ENCODE peak calls at places on chromosomes 4 and X, in ten cellular contexts. Y is WERI-Rb-1; P is BJ; Z is hepatocyte; B is fibroblast of lung; A is left lung; E is HFFc6; M is lower lobe of right lung; C is AG10803; G is CD8-positive, alpha-beta T cell. Q is an unnamed sample.

GRCh38 chr4:140996757-140997156 is 136.5 kb downstream of the RNF150 start:
- DNase-seq in C (peak), M (no peak), B (peak), G (no peak), Y (no peak), A (no peak), E (peak), P (peak), Z (no peak), Q (peak)

GRCh38 chrX:79482686-79483085 is 115.6 kb upstream of the ITM2A start:
- DNase-seq in C (no peak), M (no peak), E (no peak), Z (no peak), G (no peak), P (no peak), A (no peak), Y (no peak), B (no peak), Q (no peak)

GRCh38 chr4:2256156-2256731 is 5.7 kb downstream of the MXD4 start:
- DNase-seq in Y (no peak), M (peak), B (no peak), Z (no peak), C (no peak), E (no peak), P (no peak), G (peak), A (peak), Q (no peak)

GRCh38 chr4:133151301-133151680 is 2.2 kb downstream of the PCDH10 start:
- DNase-seq in G (no peak), M (no peak), C (no peak), B (peak), Z (no peak), E (no peak), Y (peak), P (no peak), A (peak), Q (peak)

GRCh38 chrX:78796916-78797315 is 49.4 kb downstream of the LPAR4 start:
- DNase-seq in E (no peak), M (no peak), B (no peak), Z (no peak), C (no peak), P (no peak), A (no peak), G (no peak), Y (no peak), Q (no peak)

GRCh38 chr4:150033937-150034336 is 44.3 kb upstream of the DCLK2 start:
- DNase-seq in C (no peak), B (peak), P (no peak), E (no peak), G (no peak), M (no peak), A (no peak), Z (no peak), Y (no peak), Q (peak)

GRCh38 chr4:185395255-185395955 is at the start of gene LRP2BP:
- DNase-seq in E (peak), Y (no peak), C (peak), M (no peak), Z (no peak), G (no peak), A (no peak), B (no peak), P (no peak), Q (no peak)

GRCh38 chr4:77745792-77746191 is 73.4 kb downstream of the CNOT6L start:
- DNase-seq in B (no peak), Y (no peak), E (no peak), C (no peak), G (no peak), M (no peak), A (no peak), P (no peak), Z (no peak), Q (peak)

GRCh38 chr4:98659106-98659592 is 738 bp upstream of the TSPAN5 start:
- DNase-seq in B (peak), C (peak), E (peak), Y (no peak), G (no peak), P (no peak), M (no peak), A (no peak), Z (peak), Q (peak)

GRCh38 chrX:108224727-108225455 is 133.3 kb downstream of the ATG4A start:
- DNase-seq in A (no peak), P (no peak), B (peak), C (peak), G (no peak), Z (peak), Y (peak), E (no peak), M (no peak), Q (peak)

GRCh38 chr4:72494156-72494555 is 74.9 kb downstream of the ADAMTS3 start:
- DNase-seq in B (no peak), G (no peak), P (no peak), Y (no peak), E (no peak), A (no peak), M (no peak), Z (no peak), C (no peak), Q (no peak)

GRCh38 chr4:156779774-156780173 is 191.8 kb downstream of the PDGFC start:
- DNase-seq in B (peak), G (no peak), P (peak), M (no peak), Y (no peak), A (no peak), Z (no peak), E (peak), C (peak), Q (peak)

GRCh38 chrX:331145-331771 is 12.7 kb upstream of the GTPBP6 start:
- DNase-seq in C (peak), G (no peak), M (peak), E (no peak), Z (peak), A (peak), P (no peak), Y (no peak), B (peak), Q (peak)

GRCh38 chr4:97152159-97152558 is 991.1 kb downstream of the STPG2 start:
- DNase-seq in Y (no peak), B (peak), P (no peak), C (no peak), A (no peak), Z (no peak), E (no peak), G (no peak), M (no peak), Q (no peak)

GRCh38 chrX:129663171-129663570 is 8.4 kb upstream of the APLN start:
- DNase-seq in Z (no peak), E (no peak), G (no peak), C (peak), Y (no peak), B (peak), P (no peak), A (no peak), M (no peak), Q (peak)

GRCh38 chrX:24761306-24761705 is 67.6 kb downstream of the POLA1 start:
- DNase-seq in M (no peak), P (no peak), Z (no peak), B (peak), A (no peak), C (no peak), Y (no peak), G (no peak), E (no peak), Q (peak)

GRCh38 chrX:40105791-40106676 is 8.3 kb upstream of the BCOR start:
- DNase-seq in A (peak), E (peak), B (peak), C (no peak), M (peak), P (no peak), G (peak), Y (peak), Z (peak), Q (no peak)

GRCh38 chr4:113278324-113278934 is 229.0 kb downstream of the ANK2 start:
- DNase-seq in A (no peak), Y (peak), E (peak), Z (peak), G (peak), M (peak), P (no peak), B (peak), C (peak), Q (peak)

GRCh38 chr4:121736735-121737351 is 28.1 kb downstream of the SMIM43 start:
- DNase-seq in C (peak), A (no peak), P (no peak), Z (peak), B (peak), G (peak), M (no peak), Y (peak), E (peak), Q (peak)

GRCh38 chr4:108143515-108143914 is 25.2 kb downstream of the LEF1 start:
- DNase-seq in M (no peak), Y (no peak), A (no peak), C (no peak), P (no peak), Z (no peak), E (no peak), B (no peak), G (peak), Q (no peak)

GRCh38 chr4:138007572-138007971 is 234.6 kb downstream of the SLC7A11 start:
- DNase-seq in Y (no peak), Z (no peak), C (peak), M (no peak), P (no peak), B (peak), A (no peak), E (no peak), G (no peak), Q (peak)

GRCh38 chr4:56976283-56976877 is 1.0 kb downstream of the NOA1 start:
- DNase-seq in Y (peak), C (no peak), P (no peak), G (no peak), Z (no peak), A (no peak), E (no peak), B (no peak), M (no peak), Q (no peak)

GRCh38 chr4:139958738-139959096 is 195.3 kb downstream of the MAML3 start:
- DNase-seq in M (no peak), Y (no peak), G (no peak), P (no peak), B (no peak), E (no peak), Z (no peak), A (no peak), C (no peak), Q (no peak)

GRCh38 chrX:134898450-134898849 is 92.3 kb upstream of the SMIM10 start:
- DNase-seq in B (no peak), A (no peak), C (no peak), G (no peak), Y (no peak), Z (no peak), P (no peak), M (no peak), E (no peak), Q (no peak)

GRCh38 chrX:132564026-132564425 is 75.2 kb upstream of the MBNL3 start:
- DNase-seq in Z (no peak), Y (no peak), P (no peak), M (no peak), B (peak), G (no peak), C (peak), E (no peak), A (no peak), Q (peak)

GRCh38 chr4:54683616-54684346 is 26.0 kb downstream of the KIT start:
- DNase-seq in Z (no peak), G (peak), B (no peak), P (no peak), M (no peak), C (peak), Y (peak), A (no peak), E (peak), Q (peak)

GRCh38 chrX:47513697-47514085 is 30.7 kb upstream of the ZNF41 start:
- DNase-seq in E (no peak), Y (no peak), G (no peak), M (no peak), P (no peak), A (no peak), B (peak), Z (no peak), C (no peak), Q (no peak)

GRCh38 chr4:24007740-24008348 is 118.0 kb upstream of the PPARGC1A start:
- DNase-seq in B (no peak), G (no peak), A (no peak), Z (peak), C (no peak), P (no peak), E (no peak), M (no peak), Y (no peak), Q (no peak)

GRCh38 chr4:103498161-103499070 is 221.4 kb downstream of the TACR3 start:
- DNase-seq in A (no peak), E (peak), Z (peak), C (peak), G (no peak), M (no peak), Y (no peak), P (no peak), B (peak), Q (peak)

GRCh38 chr4:36841583-36842326 is 402.8 kb upstream of the NWD2 start:
- DNase-seq in Y (no peak), A (no peak), Z (no peak), G (no peak), C (no peak), P (no peak), B (peak), M (no peak), E (no peak), Q (peak)

GRCh38 chr4:90293320-90293719 is 166.1 kb downstream of the CCSER1 start:
- DNase-seq in G (no peak), E (no peak), M (no peak), Y (no peak), P (no peak), B (peak), C (peak), A (no peak), Z (no peak), Q (peak)
- TF ChIP-seq CTCF in G (no peak), E (peak), M (peak), Y (peak), P (peak), B (peak), C (peak), A (no peak), Z (peak), Q (peak)

DNA sequence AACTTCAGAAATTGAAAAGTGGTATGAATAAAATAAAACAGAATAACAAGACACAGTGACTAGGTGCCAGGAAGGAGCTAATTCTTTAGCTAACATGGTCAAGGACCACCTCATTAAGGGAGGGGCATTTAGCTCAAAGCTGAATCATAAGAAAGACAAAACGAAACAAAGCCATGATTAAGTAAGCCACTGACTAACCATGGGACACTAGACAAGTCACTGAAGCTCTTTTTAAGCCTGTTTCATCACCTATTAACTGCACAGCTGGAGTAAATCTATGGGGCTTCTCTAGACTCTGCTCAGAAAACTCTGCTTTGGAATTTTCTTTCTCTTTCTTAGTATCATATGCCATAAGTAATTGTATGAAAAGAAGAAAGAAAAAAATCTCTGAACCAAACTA is 49.8 kb upstream of the C1QTNF7 start:
- DNase-seq in M (no peak), P (no peak), B (peak), E (no peak), C (peak), A (no peak), Y (no peak), Z (no peak), G (no peak), Q (no peak)
- TF ChIP-seq CTCF in M (no peak), P (no peak), B (no peak), E (no peak), C (no peak), A (no peak), Y (no peak), Z (no peak), G (no peak), Q (no peak)

DNA sequence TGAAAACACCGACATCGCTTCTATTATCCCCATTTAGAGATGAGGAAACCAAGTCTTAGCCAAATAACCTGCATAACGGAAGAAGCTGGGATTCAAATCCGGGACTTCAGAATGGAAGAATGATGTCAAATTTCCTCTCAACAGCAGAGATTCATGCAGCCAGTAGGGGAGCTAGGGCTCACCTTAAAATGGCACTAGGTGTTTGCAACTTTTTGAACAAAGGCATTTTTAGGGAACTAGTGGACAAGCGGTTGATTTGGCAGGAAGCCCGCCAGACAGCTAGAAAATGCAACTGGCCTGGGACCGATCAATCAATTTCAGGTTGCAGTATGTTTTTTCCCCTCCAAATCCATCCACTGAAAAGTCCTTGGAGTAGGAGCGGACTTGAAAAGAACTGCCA is 224.2 kb downstream of the PTTG2 start:
- DNase-seq in A (no peak), B (no peak), P (no peak), M (no peak), Y (no peak), Z (no peak), E (no peak), C (no peak), G (no peak), Q (no peak)
- TF ChIP-seq CTCF in A (no peak), B (peak), P (peak), M (no peak), Y (peak), Z (no peak), E (peak), C (peak), G (no peak), Q (peak)

GRCh38 chrX:75038925-75039324 is 113.7 kb upstream of the NEXMIF start:
- DNase-seq in P (no peak), E (peak), A (no peak), G (no peak), C (peak), Y (peak), Z (no peak), M (no peak), B (peak), Q (no peak)
- TF ChIP-seq CTCF in P (peak), E (peak), A (no peak), G (no peak), C (peak), Y (peak), Z (no peak), M (peak), B (peak), Q (peak)

GRCh38 chrX:3938587-3938986 is 225.1 kb upstream of the PRKX start:
- DNase-seq in G (no peak), C (no peak), M (no peak), Y (no peak), Z (no peak), P (no peak), A (no peak), E (no peak), B (no peak), Q (no peak)

DNA sequence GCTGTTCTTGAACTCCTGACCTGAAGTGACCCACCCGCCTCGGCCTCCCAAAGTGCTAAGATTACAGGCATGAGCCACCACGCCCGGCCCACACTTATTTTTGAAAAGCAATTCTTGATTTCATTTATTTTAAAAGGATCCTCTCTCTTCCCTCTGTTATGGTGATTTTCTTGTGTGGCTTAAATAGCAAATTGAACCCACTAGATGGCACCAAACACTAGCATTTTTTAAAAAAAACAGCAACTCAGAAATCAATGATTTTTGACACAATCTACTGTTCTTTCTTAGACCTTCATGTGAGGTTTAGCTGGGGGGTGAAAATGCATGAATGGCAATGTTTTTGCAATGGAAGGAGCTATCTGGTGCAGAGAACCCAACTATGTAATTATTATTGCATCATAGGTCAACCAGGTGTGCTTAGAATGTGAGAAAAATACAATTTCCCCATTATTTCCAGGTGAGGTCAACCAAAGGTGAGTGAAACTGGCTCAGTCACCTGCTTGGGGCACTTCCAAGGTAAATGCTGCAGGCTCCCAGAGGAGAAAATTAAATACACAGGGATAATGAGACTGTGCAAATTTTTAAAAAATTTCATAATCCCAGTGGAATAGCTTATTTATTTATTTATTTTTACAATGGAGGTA is 226.6 kb upstream of the PRKX start:
- DNase-seq in E (peak), A (no peak), P (no peak), C (peak), G (no peak), M (no peak), Y (no peak), Z (peak), B (peak), Q (peak)
- TF ChIP-seq CTCF in E (peak), A (no peak), P (peak), C (peak), G (peak), M (no peak), Y (no peak), Z (peak), B (peak), Q (peak)

GRCh38 chr4:74757136-74757535 is 37.2 kb downstream of the BTC start:
- DNase-seq in E (no peak), M (no peak), Y (no peak), Z (no peak), A (no peak), G (no peak), C (no peak), P (no peak), B (no peak), Q (no peak)
- TF ChIP-seq CTCF in E (no peak), M (no peak), Y (no peak), Z (no peak), A (no peak), G (no peak), C (no peak), P (no peak), B (no peak), Q (no peak)

GRCh38 chr4:10816571-10816970 is 132.0 kb upstream of the CLNK start:
- DNase-seq in P (no peak), Y (no peak), G (no peak), Z (no peak), E (no peak), A (no peak), C (no peak), M (no peak), B (no peak), Q (no peak)

GRCh38 chr4:10821826-10822225 is 137.3 kb upstream of the CLNK start:
- DNase-seq in A (no peak), E (no peak), Z (no peak), Y (no peak), P (no peak), B (no peak), C (no peak), G (no peak), M (no peak), Q (no peak)
- TF ChIP-seq CTCF in A (no peak), E (no peak), Z (no peak), Y (no peak), P (no peak), B (no peak), C (no peak), G (no peak), M (no peak), Q (no peak)

GRCh38 chrX:43654431-43655150 is 1.5 kb upstream of the MAOA start:
- DNase-seq in C (peak), Y (peak), E (peak), B (peak), M (peak), G (peak), P (peak), Z (peak), A (peak), Q (peak)

GRCh38 chrX:43655961-43656494 is at the start of gene MAOA:
- DNase-seq in Z (peak), P (no peak), Y (peak), C (no peak), M (peak), B (no peak), E (no peak), G (peak), A (peak), Q (no peak)

GRCh38 chrX:43655151-43655676 is 885 bp upstream of the MAOA start:
- DNase-seq in Y (peak), Z (peak), A (no peak), E (no peak), P (no peak), G (peak), B (peak), M (peak), C (peak), Q (peak)
- TF ChIP-seq CTCF in Y (no peak), Z (no peak), A (no peak), E (no peak), P (no peak), G (no peak), B (no peak), M (no peak), C (no peak), Q (no peak)